ENCODE peak calls at places on chromosome 22, in four cellular contexts. One of them, this sample, is unnamed.

GRCh38 chr22:47014946-47015345 is 252.5 kb downstream of the TBC1D22A start:
- DNase-seq in psoas muscle: no peak
- DNase-seq in GM03348: no peak
- DNase-seq in activated CD8-positive, alpha-beta T cell treated with anti-CD3 and anti-CD28 coated beads for 36 hours: no peak
- DNase-seq in this sample: no peak

GRCh38 chr22:42991010-42991651 is 23.8 kb downstream of the PACSIN2 start:
- DNase-seq in psoas muscle: no peak
- DNase-seq in GM03348: peak
- DNase-seq in activated CD8-positive, alpha-beta T cell treated with anti-CD3 and anti-CD28 coated beads for 36 hours: no peak
- DNase-seq in this sample: no peak

GRCh38 chr22:46272762-46273431 is 5.1 kb downstream of the TTC38 start:
- DNase-seq in psoas muscle: no peak
- DNase-seq in GM03348: no peak
- DNase-seq in activated CD8-positive, alpha-beta T cell treated with anti-CD3 and anti-CD28 coated beads for 36 hours: no peak
- DNase-seq in this sample: no peak

GRCh38 chr22:21632237-21632895 is at the start of gene CCDC116:
- DNase-seq in psoas muscle: no peak
- DNase-seq in GM03348: no peak
- DNase-seq in activated CD8-positive, alpha-beta T cell treated with anti-CD3 and anti-CD28 coated beads for 36 hours: peak
- DNase-seq in this sample: no peak

GRCh38 chr22:27113211-27114030 is 456.0 kb downstream of the MIAT start:
- DNase-seq in psoas muscle: peak
- DNase-seq in GM03348: peak
- DNase-seq in activated CD8-positive, alpha-beta T cell treated with anti-CD3 and anti-CD28 coated beads for 36 hours: peak
- DNase-seq in this sample: peak

GRCh38 chr22:45285431-45286058 is 796 bp downstream of the UPK3A start:
- DNase-seq in psoas muscle: no peak
- DNase-seq in GM03348: no peak
- DNase-seq in activated CD8-positive, alpha-beta T cell treated with anti-CD3 and anti-CD28 coated beads for 36 hours: no peak
- DNase-seq in this sample: no peak

GRCh38 chr22:38177926-38178604 is 3.6 kb downstream of the PLA2G6 start:
- DNase-seq in psoas muscle: peak
- DNase-seq in GM03348: peak
- DNase-seq in activated CD8-positive, alpha-beta T cell treated with anti-CD3 and anti-CD28 coated beads for 36 hours: no peak
- DNase-seq in this sample: peak

GRCh38 chr22:41697126-41697775 is 2.1 kb upstream of the MEI1 start:
- DNase-seq in psoas muscle: peak
- DNase-seq in GM03348: peak
- DNase-seq in activated CD8-positive, alpha-beta T cell treated with anti-CD3 and anti-CD28 coated beads for 36 hours: peak
- DNase-seq in this sample: peak

GRCh38 chr22:29030618-29031235 is 30.9 kb downstream of the C22orf31 start:
- DNase-seq in psoas muscle: peak
- DNase-seq in GM03348: peak
- DNase-seq in activated CD8-positive, alpha-beta T cell treated with anti-CD3 and anti-CD28 coated beads for 36 hours: peak
- DNase-seq in this sample: peak

GRCh38 chr22:45226681-45227186 is 14.0 kb downstream of the KIAA0930 start:
- DNase-seq in psoas muscle: no peak
- DNase-seq in GM03348: peak
- DNase-seq in activated CD8-positive, alpha-beta T cell treated with anti-CD3 and anti-CD28 coated beads for 36 hours: no peak
- DNase-seq in this sample: no peak

GRCh38 chr22:49023879-49024774 is 803.5 kb downstream of the BRD1 start:
- DNase-seq in psoas muscle: no peak
- DNase-seq in GM03348: no peak
- DNase-seq in activated CD8-positive, alpha-beta T cell treated with anti-CD3 and anti-CD28 coated beads for 36 hours: no peak
- DNase-seq in this sample: no peak